ENCODE peak calls at places on chromosomes 13 and 19, in five cellular contexts. One of them, this sample, is unnamed.

GRCh38 chr13:28171266-28171665 is 32.9 kb downstream of the PAN3 start:
- DNase-seq in osteocyte: no peak
- DNase-seq in activated CD4-positive, alpha-beta T cell treated with anti-CD3 and anti-CD28 coated beads for 36 hours: no peak
- DNase-seq in HEK293T: no peak
- DNase-seq in nephron progenitor cell: no peak
- DNase-seq in this sample: no peak

GRCh38 chr19:10829967-10830366 is 6.0 kb downstream of the TMED1 start:
- DNase-seq in activated CD4-positive, alpha-beta T cell treated with anti-CD3 and anti-CD28 coated beads for 36 hours: no peak
- DNase-seq in osteocyte: no peak
- DNase-seq in nephron progenitor cell: no peak
- DNase-seq in HEK293T: no peak
- DNase-seq in this sample: no peak

GRCh38 chr13:42762917-42763316 is 18.5 kb upstream of the FAM216B start:
- DNase-seq in nephron progenitor cell: no peak
- DNase-seq in activated CD4-positive, alpha-beta T cell treated with anti-CD3 and anti-CD28 coated beads for 36 hours: no peak
- DNase-seq in HEK293T: no peak
- DNase-seq in osteocyte: no peak
- DNase-seq in this sample: no peak

GRCh38 chr13:19781526-19781925 is 1.2 kb downstream of the PSPC1 start:
- DNase-seq in activated CD4-positive, alpha-beta T cell treated with anti-CD3 and anti-CD28 coated beads for 36 hours: peak
- DNase-seq in nephron progenitor cell: no peak
- DNase-seq in osteocyte: no peak
- DNase-seq in HEK293T: no peak
- DNase-seq in this sample: no peak

GRCh38 chr19:10719466-10719961 is 1.6 kb downstream of the DNM2 start:
- DNase-seq in nephron progenitor cell: no peak
- DNase-seq in osteocyte: no peak
- DNase-seq in activated CD4-positive, alpha-beta T cell treated with anti-CD3 and anti-CD28 coated beads for 36 hours: no peak
- DNase-seq in HEK293T: no peak
- DNase-seq in this sample: no peak

GRCh38 chr13:27541386-27541785 is 78.9 kb downstream of the LNX2 start:
- DNase-seq in osteocyte: no peak
- DNase-seq in activated CD4-positive, alpha-beta T cell treated with anti-CD3 and anti-CD28 coated beads for 36 hours: no peak
- DNase-seq in nephron progenitor cell: no peak
- DNase-seq in HEK293T: no peak
- DNase-seq in this sample: no peak

GRCh38 chr13:94020833-94021232 is 458.6 kb downstream of the DCT start:
- DNase-seq in activated CD4-positive, alpha-beta T cell treated with anti-CD3 and anti-CD28 coated beads for 36 hours: no peak
- DNase-seq in osteocyte: no peak
- DNase-seq in nephron progenitor cell: no peak
- DNase-seq in HEK293T: no peak
- DNase-seq in this sample: no peak

GRCh38 chr13:21015284-21015683 is 46.1 kb downstream of the LATS2 start:
- DNase-seq in HEK293T: no peak
- DNase-seq in nephron progenitor cell: no peak
- DNase-seq in osteocyte: no peak
- DNase-seq in activated CD4-positive, alpha-beta T cell treated with anti-CD3 and anti-CD28 coated beads for 36 hours: no peak
- DNase-seq in this sample: no peak

GRCh38 chr13:99962242-99962641 is 9.3 kb downstream of the ZIC5 start:
- DNase-seq in HEK293T: no peak
- DNase-seq in osteocyte: no peak
- DNase-seq in nephron progenitor cell: no peak
- DNase-seq in activated CD4-positive, alpha-beta T cell treated with anti-CD3 and anti-CD28 coated beads for 36 hours: no peak
- DNase-seq in this sample: no peak

GRCh38 chr19:39150807-39151206 is 25.2 kb downstream of the PAK4 start:
- DNase-seq in osteocyte: no peak
- DNase-seq in HEK293T: no peak
- DNase-seq in activated CD4-positive, alpha-beta T cell treated with anti-CD3 and anti-CD28 coated beads for 36 hours: no peak
- DNase-seq in nephron progenitor cell: no peak
- DNase-seq in this sample: no peak

GRCh38 chr19:8814176-8814575 is 17.9 kb downstream of the ZNF558 start:
- DNase-seq in nephron progenitor cell: no peak
- DNase-seq in HEK293T: no peak
- DNase-seq in activated CD4-positive, alpha-beta T cell treated with anti-CD3 and anti-CD28 coated beads for 36 hours: no peak
- DNase-seq in osteocyte: no peak
- DNase-seq in this sample: no peak

GRCh38 chr19:45528149-45528743 is 21.0 kb downstream of the VASP start:
- DNase-seq in nephron progenitor cell: no peak
- DNase-seq in HEK293T: no peak
- DNase-seq in osteocyte: no peak
- DNase-seq in activated CD4-positive, alpha-beta T cell treated with anti-CD3 and anti-CD28 coated beads for 36 hours: no peak
- DNase-seq in this sample: no peak

GRCh38 chr13:45807520-45808099 is 43.9 kb downstream of the SIAH3 start:
- DNase-seq in osteocyte: no peak
- DNase-seq in nephron progenitor cell: no peak
- DNase-seq in HEK293T: peak
- DNase-seq in activated CD4-positive, alpha-beta T cell treated with anti-CD3 and anti-CD28 coated beads for 36 hours: peak
- DNase-seq in this sample: no peak

GRCh38 chr19:48290923-48291700 is 21.2 kb downstream of the ZNF114 start:
- DNase-seq in nephron progenitor cell: peak
- DNase-seq in HEK293T: peak
- DNase-seq in activated CD4-positive, alpha-beta T cell treated with anti-CD3 and anti-CD28 coated beads for 36 hours: peak
- DNase-seq in osteocyte: peak
- DNase-seq in this sample: peak

GRCh38 chr13:101325423-101325822 is 90.9 kb downstream of the NALCN start:
- DNase-seq in osteocyte: no peak
- DNase-seq in nephron progenitor cell: no peak
- DNase-seq in activated CD4-positive, alpha-beta T cell treated with anti-CD3 and anti-CD28 coated beads for 36 hours: no peak
- DNase-seq in HEK293T: no peak
- DNase-seq in this sample: no peak

GRCh38 chr19:55465460-55466245 is 1.1 kb upstream of the C19orf85 start:
- DNase-seq in HEK293T: no peak
- DNase-seq in osteocyte: no peak
- DNase-seq in activated CD4-positive, alpha-beta T cell treated with anti-CD3 and anti-CD28 coated beads for 36 hours: no peak
- DNase-seq in nephron progenitor cell: no peak
- DNase-seq in this sample: no peak

GRCh38 chr19:35641515-35642151 is at the start of gene ETV2:
- DNase-seq in activated CD4-positive, alpha-beta T cell treated with anti-CD3 and anti-CD28 coated beads for 36 hours: peak
- DNase-seq in osteocyte: no peak
- DNase-seq in HEK293T: no peak
- DNase-seq in nephron progenitor cell: peak
- DNase-seq in this sample: no peak